ENCODE peak calls at places on chromosomes 12 and 14, in six cellular contexts. K is cardiac muscle cell, R is tibial artery, P is heart left ventricle, F is PC-3, M is adrenal gland. N is an unnamed sample. For H3K4me1, the result is how much of the 10 kb centered on the place peaks cover.

GRCh38 chr12:104969328-104969727 is 11.2 kb upstream of the SLC41A2 start:
- DNase-seq in K (no peak), R (no peak), P (no peak), F (no peak), M (no peak), N (no peak)

GRCh38 chr14:95979339-95980042 is 59.7 kb upstream of the C14orf132 start:
- DNase-seq in K (peak), R (no peak), P (no peak), F (no peak), M (no peak), N (no peak)

GRCh38 chr12:64797156-64797555 is 27.3 kb upstream of the TBC1D30 start:
- DNase-seq in K (no peak), R (no peak), P (no peak), F (peak), M (no peak), N (no peak)

GRCh38 chr12:124811633-124812032 is 52.0 kb downstream of the SCARB1 start:
- DNase-seq in K (no peak), R (no peak), P (no peak), F (no peak), M (no peak), N (no peak)

GRCh38 chr12:6839482-6840201 is 1.1 kb upstream of the GNB3 start:
- DNase-seq in K (no peak), R (no peak), P (no peak), F (no peak), M (no peak), N (no peak)

GRCh38 chr14:39668449-39668848 is 236.2 kb upstream of the FBXO33 start:
- DNase-seq in K (no peak), R (no peak), P (no peak), F (no peak), M (no peak), N (no peak)

GRCh38 chr12:12562016-12562483 is 613 bp downstream of the DUSP16 start:
- DNase-seq in K (peak), R (no peak), P (no peak), F (peak), M (peak), N (no peak)

GRCh38 chr12:12859690-12860089 is 31.7 kb upstream of the GPRC5A start:
- DNase-seq in K (no peak), R (no peak), P (no peak), F (peak), M (no peak), N (no peak)

GRCh38 chr14:91264151-91265150 is 19.9 kb upstream of the GPR68 start:
- DNase-seq in K (peak), R (no peak), P (peak), F (peak), M (peak), N (no peak)

GRCh38 chr12:106429636-106430035 is 72.1 kb downstream of the POLR3B start:
- DNase-seq in K (no peak), R (no peak), P (no peak), F (no peak), M (no peak), N (no peak)

GRCh38 chr12:31008961-31009840 is 64.5 kb upstream of the DDX11 start:
- DNase-seq in K (no peak), R (no peak), P (no peak), F (no peak), M (no peak), N (no peak)

GRCh38 chr14:75409425-75410205 is 18.2 kb upstream of the JDP2 start:
- DNase-seq in K (no peak), R (no peak), P (no peak), F (no peak), M (peak), N (peak)

GRCh38 chr12:68364893-68365725 is 32.9 kb upstream of the MDM1 start:
- DNase-seq in K (peak), R (peak), P (peak), F (peak), M (peak), N (peak)

GRCh38 chr14:31561155-31561846 is at the start of gene NUBPL:
- DNase-seq in K (peak), R (peak), P (peak), F (peak), M (peak), N (peak)

GRCh38 chr12:51210690-51211395 is 7.0 kb downstream of the POU6F1 start:
- DNase-seq in K (no peak), R (no peak), P (no peak), F (no peak), M (no peak), N (no peak)

GRCh38 chr12:1932264-1932777 is 13.9 kb upstream of the CACNA2D4 start:
- DNase-seq in K (no peak), R (no peak), P (peak), F (no peak), M (peak), N (no peak)

GRCh38 chr12:119182701-119183493 is 4.2 kb downstream of the HSPB8 start:
- DNase-seq in K (no peak), R (no peak), P (no peak), F (no peak), M (peak), N (no peak)

GRCh38 chr12:38905480-38906351 is at the start of gene CPNE8:
- DNase-seq in K (peak), R (peak), P (peak), F (peak), M (peak), N (no peak)

GRCh38 chr12:79766705-79767464 is 76.1 kb upstream of the PAWR start:
- DNase-seq in K (no peak), R (no peak), P (no peak), F (no peak), M (no peak), N (no peak)

GRCh38 chr14:55712505-55712904 is 132.5 kb downstream of the KTN1 start:
- DNase-seq in K (no peak), R (no peak), P (peak), F (no peak), M (peak), N (no peak)

GRCh38 chr12:116924558-116925453 is 14.1 kb downstream of the FBXW8 start:
- DNase-seq in K (no peak), R (no peak), P (no peak), F (peak), M (peak), N (no peak)

GRCh38 chr12:64400041-64400440 is 4.2 kb upstream of the XPOT start:
- DNase-seq in K (no peak), R (no peak), P (no peak), F (no peak), M (peak), N (no peak)

GRCh38 chr12:71581206-71581605 is 82.4 kb downstream of the ZFC3H1 start:
- DNase-seq in K (no peak), R (no peak), P (no peak), F (peak), M (no peak), N (no peak)

GRCh38 chr14:100104523-100105300 is 39.5 kb downstream of the EVL start:
- DNase-seq in K (no peak), R (peak), P (no peak), F (peak), M (no peak), N (no peak)

GRCh38 chr14:86405250-86405649 is 875.3 kb downstream of the FLRT2 start:
- DNase-seq in K (no peak), R (no peak), P (no peak), F (no peak), M (no peak), N (no peak)

GRCh38 chr14:59425322-59425945 is 39.7 kb downstream of the GPR135 start:
- DNase-seq in K (no peak), R (no peak), P (peak), F (peak), M (peak), N (no peak)

DNA sequence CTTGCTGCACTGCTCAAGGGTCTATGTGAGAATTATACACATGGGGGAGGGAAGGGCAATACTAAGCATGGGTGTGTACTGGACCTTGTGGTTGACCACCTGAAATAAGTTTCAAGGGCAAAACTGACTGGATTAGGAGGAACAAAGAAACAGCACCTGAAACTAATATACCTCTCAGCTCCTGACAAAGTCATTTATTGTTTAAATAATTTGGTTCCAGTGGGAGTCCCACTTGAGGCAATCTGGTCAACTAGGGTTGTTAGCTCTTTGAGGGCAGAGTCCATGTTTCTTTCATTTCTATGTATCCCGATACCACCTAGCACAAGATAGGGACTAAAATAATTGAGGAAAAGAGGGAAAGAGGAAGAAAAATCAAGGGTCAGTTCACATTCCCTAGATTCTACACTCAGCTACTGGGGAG is 45.5 kb downstream of the STXBP6 start:
- DNase-seq in K (no peak), R (no peak), P (no peak), F (no peak), M (no peak), N (no peak)
- H3K4me1 ChIP-seq in K (under half), R (under half), P (under half), F (under half), M (under half), N (under half)

GRCh38 chr12:29082522-29082921 is 66.6 kb upstream of the FAR2 start:
- DNase-seq in K (no peak), R (no peak), P (no peak), F (no peak), M (no peak), N (no peak)

GRCh38 chr12:29086325-29087271 is 62.5 kb upstream of the FAR2 start:
- DNase-seq in K (peak), R (no peak), P (no peak), F (no peak), M (no peak), N (no peak)

DNA sequence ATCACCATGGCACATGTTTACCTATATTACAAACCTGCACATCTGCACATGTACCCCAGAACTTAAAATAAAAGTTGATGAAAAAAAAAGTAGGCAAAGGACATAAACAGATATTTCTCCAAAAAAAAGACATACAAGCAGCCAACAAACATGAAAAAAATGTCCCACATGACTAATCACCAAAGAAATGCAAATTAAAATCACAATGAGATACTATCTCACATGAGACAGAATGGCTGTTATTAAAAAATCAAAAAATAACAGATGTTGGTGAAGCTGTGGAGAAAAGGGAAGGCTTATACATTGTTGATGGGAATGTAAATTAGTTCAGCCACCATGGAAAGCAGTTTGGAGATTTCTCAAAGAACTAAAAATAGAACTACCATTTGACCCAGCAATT is 68.0 kb upstream of the FAR2 start:
- DNase-seq in K (no peak), R (no peak), P (no peak), F (no peak), M (no peak), N (no peak)
- H3K4me1 ChIP-seq in K (under half), R (under half), P (under half), F (under half), M (under half), N (under half)

DNA sequence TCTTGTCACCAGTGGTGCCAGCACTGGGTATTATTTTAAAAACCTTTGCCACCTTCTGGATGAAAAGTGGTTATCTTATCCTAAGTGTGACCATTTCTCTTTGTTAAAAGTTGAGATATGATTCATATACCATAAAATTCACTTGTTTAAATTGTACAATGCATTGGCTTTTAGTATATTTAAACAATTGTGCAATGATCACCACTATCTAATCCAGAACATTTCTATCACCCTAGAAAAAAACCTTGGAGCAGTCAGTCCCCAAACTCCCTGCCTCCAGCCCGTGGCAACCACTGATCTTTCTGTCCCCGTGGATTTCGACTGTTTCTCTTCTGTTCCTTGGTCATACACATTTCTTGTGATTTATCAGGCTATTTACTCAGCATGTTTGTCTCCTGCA is 28.3 kb downstream of the SH2B3 start:
- DNase-seq in K (no peak), R (peak), P (no peak), F (no peak), M (no peak), N (no peak)
- H3K4me1 ChIP-seq in K (under half), R (half or more), P (half or more), F (under half), M (under half), N (half or more)

GRCh38 chr12:109253913-109254544 is 55.1 kb downstream of the FOXN4 start:
- DNase-seq in K (no peak), R (no peak), P (no peak), F (no peak), M (no peak), N (no peak)

GRCh38 chr12:109246221-109246620 is 62.9 kb downstream of the FOXN4 start:
- DNase-seq in K (no peak), R (no peak), P (no peak), F (no peak), M (no peak), N (no peak)

GRCh38 chr12:109247831-109248654 is 61.0 kb downstream of the FOXN4 start:
- DNase-seq in K (no peak), R (no peak), P (no peak), F (no peak), M (no peak), N (no peak)

GRCh38 chr12:109252799-109253198 is 56.3 kb downstream of the FOXN4 start:
- DNase-seq in K (no peak), R (no peak), P (no peak), F (no peak), M (no peak), N (no peak)

DNA sequence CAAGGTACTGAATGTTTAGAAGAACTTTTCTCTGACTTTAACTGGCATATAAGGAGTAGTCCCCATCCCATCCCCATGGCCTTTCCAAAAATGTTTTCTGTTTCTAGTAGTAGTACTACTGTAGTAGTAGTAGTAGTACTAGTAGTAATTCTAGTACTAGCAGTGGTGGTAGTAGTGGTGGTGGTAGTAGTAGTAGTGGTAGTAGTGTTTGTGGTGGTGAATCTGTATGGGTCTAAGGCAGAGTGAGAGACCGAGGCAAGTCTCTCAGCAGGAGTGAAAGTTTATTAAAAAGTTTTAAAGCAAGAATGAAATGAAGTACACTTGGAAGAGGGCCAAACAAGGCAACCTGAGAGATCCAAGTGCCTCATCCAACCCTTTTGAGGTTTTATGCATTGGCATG is 58.6 kb downstream of the FOXN4 start:
- DNase-seq in K (no peak), R (no peak), P (no peak), F (no peak), M (no peak), N (no peak)
- H3K4me1 ChIP-seq in K (under half), R (under half), P (under half), F (under half), M (under half), N (under half)

GRCh38 chr14:53113992-53114391 is 39.1 kb downstream of the DDHD1 start:
- DNase-seq in K (no peak), R (no peak), P (no peak), F (no peak), M (no peak), N (no peak)
- H3K4me1 ChIP-seq in K (under half), R (under half), P (under half), F (under half), M (under half), N (under half)

DNA sequence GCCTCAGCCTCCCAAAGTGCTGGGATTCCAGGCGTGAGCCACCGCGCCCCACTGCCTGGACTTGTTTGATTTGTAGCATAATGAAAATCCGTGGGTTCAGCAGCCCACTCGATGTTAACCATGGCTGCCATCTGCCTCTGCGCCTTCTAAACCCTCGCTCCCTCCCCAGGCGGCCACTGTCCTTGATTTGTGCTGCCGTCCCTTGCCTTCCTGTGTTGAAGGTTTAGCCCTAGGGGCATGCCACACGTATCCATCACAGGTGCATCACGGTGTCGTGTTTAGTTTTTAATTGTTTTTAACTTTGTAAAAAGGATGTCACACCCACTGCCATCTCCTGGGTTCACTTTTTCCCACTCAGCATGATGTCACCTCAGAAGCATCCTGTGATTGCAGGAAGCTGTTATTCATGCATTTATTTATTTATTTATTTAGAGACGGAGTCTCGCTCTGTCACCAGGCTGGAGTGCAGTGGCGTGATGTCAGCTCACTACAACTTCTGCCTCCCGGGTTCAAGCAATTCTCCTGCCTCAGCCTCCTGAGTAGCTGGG is 24.5 kb upstream of the ULK1 start:
- DNase-seq in K (no peak), R (no peak), P (no peak), F (peak), M (no peak), N (no peak)
- H3K4me1 ChIP-seq in K (under half), R (under half), P (under half), F (half or more), M (under half), N (under half)

GRCh38 chr14:92652413-92653151 is 95.8 kb downstream of the LGMN start:
- DNase-seq in K (no peak), R (no peak), P (no peak), F (no peak), M (no peak), N (no peak)
- H3K4me1 ChIP-seq in K (under half), R (under half), P (under half), F (under half), M (under half), N (under half)

DNA sequence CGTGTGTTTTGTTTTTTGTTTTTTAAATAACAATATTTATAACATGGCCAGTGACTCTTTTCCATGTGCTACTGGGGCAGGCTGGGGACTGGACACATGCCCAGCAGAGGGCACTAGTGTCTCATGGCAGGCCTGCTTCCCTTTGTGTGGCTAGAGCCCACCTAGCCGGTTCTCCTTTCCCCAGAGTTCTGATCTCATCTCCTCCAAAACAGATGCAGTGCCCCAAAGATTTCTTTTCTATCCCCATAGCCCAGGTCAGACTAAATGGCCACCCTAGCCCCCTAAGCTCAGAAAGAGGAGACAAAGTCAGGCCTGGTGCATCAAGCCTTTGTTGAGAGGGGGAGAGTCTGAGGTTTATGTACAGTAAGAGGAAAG is 21.2 kb downstream of the PRPF40B start:
- DNase-seq in K (peak), R (peak), P (peak), F (peak), M (peak), N (no peak)
- H3K4me1 ChIP-seq in K (under half), R (under half), P (under half), F (under half), M (under half), N (under half)

DNA sequence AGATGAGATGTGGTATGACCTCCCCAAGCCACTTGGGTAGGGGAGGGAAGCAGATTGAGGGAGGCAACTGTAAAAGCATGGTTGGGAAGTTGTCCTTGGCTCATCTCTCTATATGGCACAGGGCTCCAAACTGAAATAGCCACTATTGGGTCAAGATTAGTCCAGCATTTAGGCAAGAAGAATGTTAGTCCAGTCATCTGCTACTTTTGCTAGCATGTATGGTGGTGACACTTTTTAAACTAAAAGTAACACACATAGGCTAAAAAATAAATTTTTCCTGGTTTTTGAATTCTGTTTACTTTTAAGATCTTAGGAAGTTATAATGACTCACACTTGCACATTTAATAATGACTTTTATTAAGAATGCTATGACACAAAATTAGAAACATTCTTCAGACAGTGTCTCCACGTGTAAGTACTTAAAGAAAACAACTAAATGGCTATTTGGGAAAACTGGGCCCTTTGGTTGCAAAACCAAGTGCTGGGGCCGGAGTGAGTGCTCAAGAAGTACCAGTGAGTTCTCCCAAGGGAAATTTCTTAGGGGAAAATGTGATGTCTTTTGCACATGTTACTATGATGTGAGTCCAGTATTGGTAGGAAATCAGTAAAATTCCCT is 179.1 kb upstream of the HIF1A start:
- DNase-seq in K (no peak), R (no peak), P (no peak), F (no peak), M (no peak), N (no peak)
- H3K4me1 ChIP-seq in K (under half), R (under half), P (under half), F (half or more), M (under half), N (half or more)